ENCODE peak calls at places on chromosomes 4 and X, in seven cellular contexts. G is right lobe of liver, E is esophagus squamous epithelium, Q is A549, D is stomach, J is breast epithelium, Y is body of pancreas. H is an unnamed sample.

GRCh38 chrX:20361890-20362262 is 95.2 kb upstream of the RPS6KA3 start:
- DNase-seq in G (no peak), E (no peak), Q (peak; percentile 52), D (no peak), Y (peak; percentile 32), J (no peak), H (no peak)

GRCh38 chr4:80422727-80423404 is 87.3 kb downstream of the CFAP299 start:
- DNase-seq in D (no peak), Y (no peak), G (no peak), J (no peak), E (no peak), Q (no peak), H (no peak)

GRCh38 chr4:183773790-183774189 is 114.7 kb downstream of the TRAPPC11 start:
- DNase-seq in J (no peak), E (no peak), Q (no peak), D (no peak), G (no peak), Y (no peak), H (no peak)

GRCh38 chr4:138310498-138310897 is 68.3 kb upstream of the SLC7A11 start:
- DNase-seq in J (no peak), E (no peak), Q (no peak), G (no peak), D (no peak), Y (no peak), H (no peak)

GRCh38 chr4:7023486-7023885 is 19.7 kb upstream of the TADA2B start:
- DNase-seq in G (no peak), J (no peak), D (no peak), Q (no peak), E (no peak), Y (no peak), H (no peak)

GRCh38 chr4:118762753-118763477 is 73.0 kb downstream of the SEC24D start:
- DNase-seq in G (no peak), E (no peak), Q (no peak), Y (no peak), D (no peak), J (no peak), H (no peak)

GRCh38 chrX:75038925-75039324 is 113.7 kb upstream of the NEXMIF start:
- DNase-seq in E (no peak), D (no peak), G (no peak), Q (no peak), J (no peak), Y (no peak), H (no peak)

GRCh38 chr4:96326846-96327245 is 487.0 kb downstream of the PDHA2 start:
- DNase-seq in E (no peak), G (no peak), J (no peak), D (no peak), Y (no peak), Q (no peak), H (no peak)

GRCh38 chr4:130288576-130288975 is 1192.6 kb downstream of the C4orf33 start:
- DNase-seq in Q (no peak), G (no peak), D (no peak), E (no peak), Y (no peak), J (no peak), H (no peak)

GRCh38 chrX:38628587-38628986 is 67.2 kb downstream of the TSPAN7 start:
- DNase-seq in Q (no peak), Y (no peak), D (no peak), E (no peak), G (no peak), J (no peak), H (no peak)

GRCh38 chrX:71111141-71111843 is at the start of gene IL2RG:
- DNase-seq in D (peak; percentile 46), Q (no peak), E (peak; percentile 6), J (no peak), Y (peak; percentile 28), G (no peak), H (no peak)

GRCh38 chr4:93199492-93199891 is 629.1 kb upstream of the ATOH1 start:
- DNase-seq in E (no peak), Q (peak; percentile 15), G (no peak), D (no peak), Y (peak; percentile 2), J (no peak), H (no peak)

GRCh38 chr4:39169426-39169825 is 12.9 kb upstream of the WDR19 start:
- DNase-seq in G (no peak), D (no peak), Y (no peak), J (no peak), E (no peak), Q (no peak), H (no peak)

GRCh38 chrX:50073601-50074000 is 127.2 kb downstream of the AKAP4 start:
- DNase-seq in Q (no peak), J (no peak), Y (no peak), G (peak; percentile 51), E (no peak), D (no peak), H (no peak)

GRCh38 chrX:65575024-65575423 is 40.4 kb upstream of the LAS1L start:
- DNase-seq in D (no peak), Q (no peak), E (no peak), Y (no peak), J (no peak), G (no peak), H (no peak)

GRCh38 chr4:108959497-108959896 is 196.6 kb upstream of the ETNPPL start:
- DNase-seq in Y (no peak), E (no peak), Q (no peak), D (no peak), G (no peak), J (no peak), H (no peak)

GRCh38 chr4:102789317-102789717 is 28.5 kb upstream of the MANBA start:
- DNase-seq in Q (no peak), J (no peak), E (no peak), D (no peak), Y (no peak), G (no peak), H (no peak)

GRCh38 chr4:121900132-121900983 is 30.1 kb upstream of the BBS7 start:
- DNase-seq in G (no peak), J (no peak), E (no peak), Q (peak; percentile 21), D (peak; percentile 35), Y (peak; percentile 50), H (peak; percentile 22)

GRCh38 chr4:75736862-75737261 is 12.5 kb downstream of the USO1 start:
- DNase-seq in Q (no peak), G (no peak), D (no peak), J (no peak), E (no peak), Y (no peak), H (no peak)

GRCh38 chr4:48660347-48660746 is 119.7 kb downstream of the FRYL start:
- DNase-seq in J (no peak), Y (no peak), E (no peak), G (no peak), Q (no peak), D (no peak), H (no peak)
- TF ChIP-seq POLR2A in J (no peak), Y (no peak), E (no peak), G (no peak), Q (no peak), D (no peak), H (no peak)

DNA sequence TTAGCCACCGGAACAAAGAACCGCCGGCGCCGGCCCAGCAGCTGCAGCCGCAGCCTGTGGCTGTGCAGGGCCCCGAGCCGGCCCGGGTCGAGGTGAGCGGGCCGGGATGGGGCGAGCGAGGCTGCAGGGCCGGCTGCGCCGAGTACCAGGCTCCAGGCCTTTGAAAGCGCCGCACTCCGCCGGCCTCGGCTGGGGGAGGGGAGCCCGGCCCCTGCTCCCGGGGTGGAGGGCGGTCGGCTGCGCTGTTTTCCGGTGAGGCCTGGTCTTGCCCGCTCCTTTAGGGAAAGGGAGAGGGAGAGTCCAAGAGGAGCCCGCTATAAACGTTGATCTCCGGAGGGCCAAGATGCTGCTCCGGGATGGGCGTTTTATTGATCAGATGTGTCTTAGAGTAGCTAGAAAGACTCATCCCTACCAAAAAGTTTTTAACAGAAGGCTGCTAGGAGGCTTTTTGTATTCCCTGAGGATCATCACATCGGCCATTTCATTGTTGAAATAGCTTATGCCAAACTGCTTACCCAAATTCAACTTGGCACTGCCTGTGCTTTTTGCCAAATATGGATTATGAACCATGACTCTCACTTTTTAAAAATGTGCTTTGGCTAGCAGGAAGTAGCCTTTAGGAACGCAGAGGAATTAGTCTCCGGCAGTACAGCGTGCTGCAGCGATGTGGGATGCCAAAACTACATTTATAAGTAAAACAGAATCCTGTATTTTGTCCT is 707 bp downstream of the TMEM165 start:
- DNase-seq in E (no peak), Y (peak; percentile 47), D (peak; percentile 46), G (peak; percentile 60), J (peak; percentile 21), Q (peak; percentile 25), H (peak; percentile 71)
- TF ChIP-seq POLR2A in E (no peak), Y (peak; percentile 28), D (no peak), G (no peak), J (no peak), Q (no peak), H (no peak)

GRCh38 chr4:158799856-158800255 is 31.0 kb downstream of the FNIP2 start:
- DNase-seq in D (no peak), Q (no peak), E (no peak), J (no peak), Y (no peak), G (no peak), H (no peak)
- TF ChIP-seq POLR2A in D (no peak), Q (no peak), E (no peak), J (no peak), Y (no peak), G (no peak), H (no peak)

DNA sequence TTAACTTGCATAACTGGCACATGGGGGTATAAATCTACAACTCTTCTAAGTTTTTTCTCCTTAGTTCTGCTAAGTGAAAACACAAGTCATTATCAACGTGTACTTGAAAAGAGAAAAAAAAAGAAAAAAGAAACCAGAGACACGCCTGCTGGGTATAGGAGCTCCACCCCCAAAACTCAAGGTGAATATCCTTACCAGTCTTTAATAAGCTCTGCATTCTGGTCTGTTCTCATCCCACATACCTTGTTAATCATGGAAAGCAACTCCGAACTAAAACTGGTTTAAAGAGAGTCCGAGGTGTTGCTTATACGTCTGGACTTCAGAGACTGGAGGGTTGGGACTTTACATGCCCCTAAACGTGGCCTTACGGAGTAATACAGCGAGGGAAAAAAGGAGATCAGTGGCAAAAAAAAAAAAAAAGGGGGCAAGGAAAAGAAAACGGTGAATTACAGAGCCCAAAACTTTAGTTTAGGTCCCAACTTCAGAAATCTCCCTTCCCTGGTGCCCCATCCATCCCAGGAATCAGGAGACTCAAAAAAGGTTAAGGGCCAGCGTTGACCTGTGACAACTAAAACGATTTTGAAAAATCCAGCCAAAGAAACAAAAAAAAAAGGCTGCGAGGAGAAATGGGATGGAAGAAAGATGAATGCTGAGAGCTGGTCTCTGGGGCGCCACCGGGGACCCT is 997 bp downstream of the PGRMC2 start:
- DNase-seq in D (no peak), Q (peak; percentile 49), J (no peak), Y (peak; percentile 59), G (no peak), E (no peak), H (no peak)
- TF ChIP-seq POLR2A in D (no peak), Q (no peak), J (no peak), Y (peak; percentile 59), G (no peak), E (no peak), H (no peak)

GRCh38 chr4:3483471-3483921 is 20.4 kb downstream of the DOK7 start:
- DNase-seq in Y (no peak), Q (no peak), J (peak; percentile 61), G (no peak), E (no peak), D (no peak), H (no peak)
- TF ChIP-seq POLR2A in Y (no peak), Q (no peak), J (no peak), G (no peak), E (no peak), D (no peak), H (no peak)

H was measured in ovary.